ENCODE peak calls at places on chromosomes 2 and 18, in five cellular contexts. K, G, N, O and V are unnamed samples.

GRCh38 chr2:175872716-175873115 is 129.4 kb downstream of the LNPK start:
- DNase-seq in K (peak; percentile 79), G (peak; percentile 59), N (peak; percentile 71), O (no peak), V (no peak)

GRCh38 chr18:13579874-13580273 is 146.5 kb downstream of the FAM210A start:
- DNase-seq in N (no peak), K (no peak), O (no peak), G (no peak), V (no peak)

GRCh38 chr2:101698419-101699190 is 1.1 kb downstream of the MAP4K4 start:
- DNase-seq in N (peak; percentile 23), G (no peak), K (peak; percentile 62), O (peak; percentile 69), V (peak; percentile 34)

GRCh38 chr2:2013476-2013875 is 269.2 kb upstream of the PXDN start:
- DNase-seq in O (no peak), G (no peak), N (no peak), K (no peak), V (no peak)

GRCh38 chr2:232353096-232353495 is 25.5 kb upstream of the ALPP start:
- DNase-seq in K (no peak), O (no peak), G (no peak), N (no peak), V (no peak)

GRCh38 chr18:47730795-47731194 is 199.7 kb downstream of the SMAD2 start:
- DNase-seq in O (no peak), N (no peak), K (peak; percentile 39), G (peak; percentile 4), V (no peak)

GRCh38 chr2:186588940-186589732 is 720 bp upstream of the ITGAV start:
- DNase-seq in O (peak; percentile 71), K (peak; percentile 39), N (no peak), G (no peak), V (peak; percentile 23)

GRCh38 chr18:69774831-69775230 is 172.8 kb downstream of the CD226 start:
- DNase-seq in O (no peak), N (no peak), K (peak; percentile 28), G (peak; percentile 16), V (no peak)

GRCh38 chr2:233404227-233404626 is 49.9 kb downstream of the DGKD start:
- DNase-seq in N (no peak), K (peak; percentile 52), O (peak; percentile 57), G (peak; percentile 48), V (peak; percentile 85)

GRCh38 chr2:18311413-18311812 is 249.0 kb downstream of the RDH14 start:
- DNase-seq in K (peak; percentile 82), O (no peak), G (peak; percentile 64), N (peak; percentile 69), V (no peak)

GRCh38 chr2:189580267-189580661 is 322 bp downstream of the SLC40A1 start:
- DNase-seq in O (no peak), N (peak; percentile 9), G (no peak), K (no peak), V (no peak)

GRCh38 chr2:39778233-39778632 is 825 bp downstream of the THUMPD2 start:
- DNase-seq in K (peak; percentile 12), O (no peak), N (no peak), G (no peak), V (no peak)

GRCh38 chr2:46001290-46001689 is 295.9 kb upstream of the EPAS1 start:
- DNase-seq in G (no peak), N (no peak), O (no peak), K (no peak), V (no peak)

GRCh38 chr18:41829648-41830516 is 125.2 kb upstream of the PIK3C3 start:
- DNase-seq in G (no peak), N (no peak), O (peak; percentile 1), K (no peak), V (no peak)

GRCh38 chr2:231364961-231365810 is 30.3 kb upstream of the B3GNT7 start:
- DNase-seq in K (peak; percentile 81), N (peak; percentile 50), G (peak; percentile 89), O (peak; percentile 92), V (peak; percentile 78)

GRCh38 chr2:212015588-212015987 is 523.0 kb downstream of the ERBB4 start:
- DNase-seq in N (no peak), O (no peak), K (no peak), G (no peak), V (no peak)

GRCh38 chr18:35158728-35159443 is 81.9 kb upstream of the ZNF397 start:
- DNase-seq in N (no peak), K (no peak), O (no peak), G (no peak), V (no peak)

GRCh38 chr18:79385749-79386341 is 9.9 kb upstream of the NFATC1 start:
- DNase-seq in K (no peak), N (no peak), G (no peak), O (no peak), V (no peak)

GRCh38 chr2:233418761-233419625 is 64.7 kb downstream of the DGKD start:
- DNase-seq in O (peak; percentile 87), K (no peak), N (peak; percentile 73), G (peak; percentile 57), V (no peak)

GRCh38 chr18:62071071-62071470 is 115.8 kb downstream of the PIGN start:
- DNase-seq in K (no peak), O (no peak), N (no peak), G (peak; percentile 7), V (no peak)

GRCh38 chr18:62438876-62439275 is 83.9 kb upstream of the ZCCHC2 start:
- DNase-seq in O (no peak), G (no peak), N (no peak), K (no peak), V (no peak)

GRCh38 chr18:47632970-47633635 is 297.4 kb downstream of the SMAD2 start:
- DNase-seq in G (no peak), O (no peak), N (no peak), K (no peak), V (no peak)

GRCh38 chr2:75559633-75560021 is 1.1 kb downstream of the EVA1A start:
- DNase-seq in N (peak; percentile 24), O (no peak), K (no peak), G (peak; percentile 6), V (no peak)

GRCh38 chr18:62999392-62999791 is 284.1 kb downstream of the PHLPP1 start:
- DNase-seq in K (peak; percentile 81), N (peak; percentile 73), O (peak; percentile 90), G (peak; percentile 26), V (peak; percentile 38)

GRCh38 chr2:229081411-229081810 is 189.7 kb downstream of the PID1 start:
- DNase-seq in N (no peak), O (no peak), G (no peak), K (no peak), V (no peak)

GRCh38 chr2:152718909-152719645 is 657 bp downstream of the ARL6IP6 start:
- DNase-seq in N (peak; percentile 14), K (peak; percentile 64), O (no peak), G (no peak), V (peak; percentile 84)

GRCh38 chr2:164877169-164877568 is 35.5 kb upstream of the COBLL1 start:
- DNase-seq in K (no peak), N (no peak), G (no peak), O (no peak), V (no peak)

GRCh38 chr18:26477828-26478466 is 70.4 kb downstream of the KCTD1 start:
- DNase-seq in G (no peak), N (no peak), K (no peak), O (no peak), V (no peak)

GRCh38 chr2:220781622-220782241 is 790.4 kb downstream of the EPHA4 start:
- DNase-seq in K (no peak), O (no peak), G (peak; percentile 83), N (no peak), V (no peak)

GRCh38 chr18:44699571-44700261 is 19.0 kb downstream of the SETBP1 start:
- DNase-seq in O (no peak), K (no peak), G (no peak), N (no peak), V (no peak)

GRCh38 chr2:239959059-239959971 is 65.8 kb downstream of the NDUFA10 start:
- DNase-seq in N (peak; percentile 20), K (peak; percentile 16), G (peak; percentile 15), O (no peak), V (no peak)

DNA sequence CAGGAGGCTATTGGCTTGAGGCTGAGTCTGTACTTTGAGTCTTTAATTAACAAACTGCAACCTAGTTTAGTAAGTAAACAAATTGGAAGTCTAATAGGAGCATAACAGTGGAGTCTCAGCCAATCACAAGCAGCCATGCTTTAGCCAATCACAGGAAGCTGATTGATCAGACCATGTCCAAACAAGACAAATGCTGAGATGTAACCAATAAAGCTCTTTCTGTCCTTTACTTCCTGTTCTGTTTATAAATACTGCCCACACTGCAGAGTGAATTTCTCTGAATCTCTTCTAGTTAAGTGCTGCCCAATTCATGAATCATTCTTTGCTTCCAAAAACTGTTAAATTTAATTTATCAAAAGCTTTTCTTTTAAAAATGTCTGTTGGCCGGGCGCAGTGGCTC is 146.6 kb upstream of the DLX2 start:
- DNase-seq in G (peak; percentile 31), N (peak; percentile 49), K (peak; percentile 50), O (no peak), V (no peak)
- H3K9ac ChIP-seq in G (no peak overlapping the region), N (no peak overlapping the region), K (no peak overlapping the region), O (no peak overlapping the region), V (no peak overlapping the region)

GRCh38 chr18:10057401-10057800 is 143.6 kb downstream of the VAPA start:
- DNase-seq in G (no peak), N (no peak), O (no peak), K (no peak), V (no peak)
- H3K4me1 ChIP-seq in G (peaks cover 39% of the 10 kb centered on the region), N (peaks cover 23% of the 10 kb centered on the region), O (peaks cover 56% of the 10 kb centered on the region), K (peaks cover 32% of the 10 kb centered on the region), V (no peaks in the 10 kb centered on the region)

GRCh38 chr2:219207254-219207883 is 787 bp downstream of the ZFAND2B start:
- DNase-seq in K (no peak), G (no peak), N (no peak), O (no peak), V (no peak)
- H3K27ac ChIP-seq in K (peak overlapping the region; percentile 69), G (peak overlapping the region; percentile 69), N (peak overlapping the region; percentile 75), O (no peak overlapping the region), V (peak overlapping the region; percentile 92)

DNA sequence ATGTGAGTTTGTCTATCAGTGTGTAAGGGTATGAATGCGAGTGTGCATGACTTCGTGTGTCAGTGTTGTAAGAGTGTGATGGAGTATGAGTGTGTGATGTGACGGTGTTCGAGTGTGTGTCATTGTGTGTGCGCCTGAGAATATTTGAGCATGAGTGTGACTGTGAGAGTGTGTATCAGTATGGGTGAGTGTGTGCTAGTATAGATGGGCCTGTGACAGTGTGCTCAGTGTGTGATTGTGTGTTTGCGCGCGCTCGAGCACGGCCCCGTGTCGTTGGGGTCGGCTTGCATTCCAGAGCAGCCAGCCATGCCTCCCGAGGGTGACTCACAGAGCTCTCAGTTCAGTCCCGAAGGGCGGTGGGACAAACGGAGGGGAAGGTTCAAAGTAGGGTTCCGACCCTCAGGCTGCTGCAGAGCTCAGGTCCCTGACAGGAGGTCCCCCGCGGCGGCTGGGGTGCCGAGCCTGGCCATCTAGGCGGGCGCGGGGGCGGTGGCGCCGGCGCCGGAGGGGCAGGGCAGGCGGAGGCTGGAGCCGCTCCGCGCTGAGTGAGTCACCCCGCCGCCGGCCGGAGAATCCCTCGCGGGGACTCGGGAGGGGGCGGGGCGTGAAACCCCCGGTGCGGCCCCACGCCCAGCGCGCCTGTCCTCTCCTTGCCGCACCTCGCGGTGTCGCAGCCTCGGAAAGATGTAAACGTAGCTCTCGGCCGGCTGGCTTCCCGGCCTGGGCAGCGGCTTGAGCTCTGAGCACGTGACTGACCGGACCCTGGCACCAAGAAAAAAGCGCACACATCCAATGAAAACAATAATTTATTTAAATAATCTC is 3.8 kb downstream of the DLX2 start:
- DNase-seq in G (peak; percentile 71), K (peak; percentile 95), O (peak; percentile 68), N (peak; percentile 65), V (no peak)
- H3K9ac ChIP-seq in G (peak overlapping the region; percentile 53), K (peak overlapping the region; percentile 98), O (peak overlapping the region; percentile 4), N (peak overlapping the region; percentile 57), V (no peak overlapping the region)